ENCODE peak calls at places on chromosomes 7 and 10, in five cellular contexts. One of them, this sample, is unnamed.

GRCh38 chr10:118002581-118002980 is 44.2 kb downstream of the RAB11FIP2 start:
- DNase-seq in IMR-90: peak
- DNase-seq in tibial artery: no peak
- DNase-seq in NCI-H748 treated with DMSO at 0.1 percent for 48 hours: no peak
- DNase-seq in HT1080: peak
- DNase-seq in this sample: peak

GRCh38 chr7:1647961-1648631 is 22.0 kb upstream of the ELFN1 start:
- DNase-seq in IMR-90: no peak
- DNase-seq in tibial artery: no peak
- DNase-seq in NCI-H748 treated with DMSO at 0.1 percent for 48 hours: no peak
- DNase-seq in HT1080: no peak
- DNase-seq in this sample: no peak

GRCh38 chr10:75655791-75656451 is 224.5 kb downstream of the LRMDA start:
- DNase-seq in IMR-90: no peak
- DNase-seq in tibial artery: no peak
- DNase-seq in NCI-H748 treated with DMSO at 0.1 percent for 48 hours: no peak
- DNase-seq in HT1080: peak
- DNase-seq in this sample: no peak

GRCh38 chr7:44639701-44640321 is 33.4 kb downstream of the OGDH start:
- DNase-seq in IMR-90: peak
- DNase-seq in tibial artery: no peak
- DNase-seq in NCI-H748 treated with DMSO at 0.1 percent for 48 hours: no peak
- DNase-seq in HT1080: peak
- DNase-seq in this sample: peak

GRCh38 chr7:1569016-1569415 is 816 bp downstream of the PSMG3 start:
- DNase-seq in IMR-90: peak
- DNase-seq in tibial artery: no peak
- DNase-seq in NCI-H748 treated with DMSO at 0.1 percent for 48 hours: no peak
- DNase-seq in HT1080: peak
- DNase-seq in this sample: peak

GRCh38 chr10:96440257-96441125 is 73.2 kb downstream of the TLL2 start:
- DNase-seq in IMR-90: no peak
- DNase-seq in tibial artery: no peak
- DNase-seq in NCI-H748 treated with DMSO at 0.1 percent for 48 hours: no peak
- DNase-seq in HT1080: no peak
- DNase-seq in this sample: no peak

GRCh38 chr10:122060250-122060649 is 71.3 kb downstream of the TACC2 start:
- DNase-seq in IMR-90: peak
- DNase-seq in tibial artery: no peak
- DNase-seq in NCI-H748 treated with DMSO at 0.1 percent for 48 hours: no peak
- DNase-seq in HT1080: no peak
- DNase-seq in this sample: peak

GRCh38 chr7:191105-192034 is 1.0 kb upstream of the FAM20C start:
- DNase-seq in IMR-90: peak
- DNase-seq in tibial artery: peak
- DNase-seq in NCI-H748 treated with DMSO at 0.1 percent for 48 hours: no peak
- DNase-seq in HT1080: peak
- DNase-seq in this sample: peak

GRCh38 chr7:1286946-1287628 is 54.4 kb downstream of the UNCX start:
- DNase-seq in IMR-90: no peak
- DNase-seq in tibial artery: no peak
- DNase-seq in NCI-H748 treated with DMSO at 0.1 percent for 48 hours: no peak
- DNase-seq in HT1080: no peak
- DNase-seq in this sample: no peak

GRCh38 chr7:92295391-92295790 is 49.6 kb downstream of the ANKIB1 start:
- DNase-seq in IMR-90: no peak
- DNase-seq in tibial artery: no peak
- DNase-seq in NCI-H748 treated with DMSO at 0.1 percent for 48 hours: no peak
- DNase-seq in HT1080: no peak
- DNase-seq in this sample: no peak

GRCh38 chr7:21767300-21767900 is 178.3 kb downstream of the CDCA7L start:
- DNase-seq in IMR-90: peak
- DNase-seq in tibial artery: no peak
- DNase-seq in NCI-H748 treated with DMSO at 0.1 percent for 48 hours: peak
- DNase-seq in HT1080: peak
- DNase-seq in this sample: peak

GRCh38 chr10:111646021-111646420 is 537.5 kb downstream of the GPAM start:
- DNase-seq in IMR-90: no peak
- DNase-seq in tibial artery: no peak
- DNase-seq in NCI-H748 treated with DMSO at 0.1 percent for 48 hours: no peak
- DNase-seq in HT1080: no peak
- DNase-seq in this sample: no peak

GRCh38 chr7:7114575-7115291 is 67.6 kb upstream of the C1GALT1 start:
- DNase-seq in IMR-90: no peak
- DNase-seq in tibial artery: no peak
- DNase-seq in NCI-H748 treated with DMSO at 0.1 percent for 48 hours: peak
- DNase-seq in HT1080: no peak
- DNase-seq in this sample: no peak

GRCh38 chr10:76036962-76037361 is 605.5 kb downstream of the LRMDA start:
- DNase-seq in IMR-90: no peak
- DNase-seq in tibial artery: no peak
- DNase-seq in NCI-H748 treated with DMSO at 0.1 percent for 48 hours: no peak
- DNase-seq in HT1080: no peak
- DNase-seq in this sample: no peak

GRCh38 chr10:29734980-29735627 is 100.3 kb upstream of the SVIL start:
- DNase-seq in IMR-90: no peak
- DNase-seq in tibial artery: peak
- DNase-seq in NCI-H748 treated with DMSO at 0.1 percent for 48 hours: no peak
- DNase-seq in HT1080: peak
- DNase-seq in this sample: peak

GRCh38 chr7:36851382-36851781 is 127.1 kb upstream of the AOAH start:
- DNase-seq in IMR-90: no peak
- DNase-seq in tibial artery: no peak
- DNase-seq in NCI-H748 treated with DMSO at 0.1 percent for 48 hours: no peak
- DNase-seq in HT1080: no peak
- DNase-seq in this sample: no peak

GRCh38 chr10:88707429-88708110 is 1.5 kb downstream of the LIPK start:
- DNase-seq in IMR-90: peak
- DNase-seq in tibial artery: no peak
- DNase-seq in NCI-H748 treated with DMSO at 0.1 percent for 48 hours: no peak
- DNase-seq in HT1080: peak
- DNase-seq in this sample: peak

GRCh38 chr7:11194492-11194891 is 220.8 kb downstream of the PHF14 start:
- DNase-seq in IMR-90: no peak
- DNase-seq in tibial artery: no peak
- DNase-seq in NCI-H748 treated with DMSO at 0.1 percent for 48 hours: no peak
- DNase-seq in HT1080: no peak
- DNase-seq in this sample: no peak

GRCh38 chr7:81420526-81420925 is 349.3 kb downstream of the HGF start:
- DNase-seq in IMR-90: no peak
- DNase-seq in tibial artery: no peak
- DNase-seq in NCI-H748 treated with DMSO at 0.1 percent for 48 hours: no peak
- DNase-seq in HT1080: no peak
- DNase-seq in this sample: no peak

GRCh38 chr7:98323597-98324322 is 42.3 kb downstream of the BRI3 start:
- DNase-seq in IMR-90: peak
- DNase-seq in tibial artery: no peak
- DNase-seq in NCI-H748 treated with DMSO at 0.1 percent for 48 hours: no peak
- DNase-seq in HT1080: no peak
- DNase-seq in this sample: no peak

GRCh38 chr10:75018873-75019272 is 92.6 kb upstream of the SAMD8 start:
- DNase-seq in IMR-90: no peak
- DNase-seq in tibial artery: no peak
- DNase-seq in NCI-H748 treated with DMSO at 0.1 percent for 48 hours: peak
- DNase-seq in HT1080: no peak
- DNase-seq in this sample: no peak

GRCh38 chr7:47473499-47474210 is 108.3 kb downstream of the TNS3 start:
- DNase-seq in IMR-90: peak
- DNase-seq in tibial artery: peak
- DNase-seq in NCI-H748 treated with DMSO at 0.1 percent for 48 hours: no peak
- DNase-seq in HT1080: no peak
- DNase-seq in this sample: peak

GRCh38 chr7:6250364-6250833 is 22.0 kb downstream of the CYTH3 start:
- DNase-seq in IMR-90: no peak
- DNase-seq in tibial artery: no peak
- DNase-seq in NCI-H748 treated with DMSO at 0.1 percent for 48 hours: no peak
- DNase-seq in HT1080: no peak
- DNase-seq in this sample: peak

GRCh38 chr7:4714161-4714700 is 32.1 kb downstream of the FOXK1 start:
- DNase-seq in IMR-90: no peak
- DNase-seq in tibial artery: no peak
- DNase-seq in NCI-H748 treated with DMSO at 0.1 percent for 48 hours: no peak
- DNase-seq in HT1080: no peak
- DNase-seq in this sample: no peak

GRCh38 chr7:108296911-108297310 is 159.3 kb downstream of the NRCAM start:
- DNase-seq in IMR-90: no peak
- DNase-seq in tibial artery: no peak
- DNase-seq in NCI-H748 treated with DMSO at 0.1 percent for 48 hours: no peak
- DNase-seq in HT1080: no peak
- DNase-seq in this sample: no peak